ENCODE peak calls at places on chromosomes 3 and 15, in nine cellular contexts. One of them, this sample, is unnamed.

GRCh38 chr15:36878745-36879262 is 221.5 kb downstream of the MEIS2 start:
- DNase-seq in GM20000: no peak
- DNase-seq in HL-60: no peak
- DNase-seq in natural killer cell: no peak
- DNase-seq in left lung: no peak
- DNase-seq in GM06990: no peak
- DNase-seq in CD4-positive, alpha-beta T cell: no peak
- DNase-seq in foreskin fibroblast: no peak
- DNase-seq in endothelial cell: no peak
- DNase-seq in this sample: no peak

GRCh38 chr3:12628813-12629212 is 35.1 kb downstream of the RAF1 start:
- DNase-seq in natural killer cell: no peak
- DNase-seq in foreskin fibroblast: no peak
- DNase-seq in HL-60: no peak
- DNase-seq in CD4-positive, alpha-beta T cell: no peak
- DNase-seq in endothelial cell: no peak
- DNase-seq in left lung: no peak
- DNase-seq in GM06990: no peak
- DNase-seq in GM20000: no peak
- DNase-seq in this sample: no peak

GRCh38 chr3:105970283-105970682 is 101.5 kb upstream of the CBLB start:
- DNase-seq in foreskin fibroblast: peak; percentile 93
- DNase-seq in HL-60: peak; percentile 77
- DNase-seq in left lung: peak; percentile 63
- DNase-seq in natural killer cell: no peak
- DNase-seq in GM06990: no peak
- DNase-seq in CD4-positive, alpha-beta T cell: no peak
- DNase-seq in GM20000: no peak
- DNase-seq in endothelial cell: no peak
- DNase-seq in this sample: no peak

GRCh38 chr3:132344666-132345280 is 27.6 kb downstream of the ACP3 start:
- DNase-seq in CD4-positive, alpha-beta T cell: no peak
- DNase-seq in foreskin fibroblast: peak; percentile 57
- DNase-seq in GM20000: no peak
- DNase-seq in left lung: no peak
- DNase-seq in HL-60: no peak
- DNase-seq in endothelial cell: no peak
- DNase-seq in GM06990: no peak
- DNase-seq in natural killer cell: no peak
- DNase-seq in this sample: no peak

GRCh38 chr3:9727041-9727595 is 4.4 kb upstream of the BRPF1 start:
- DNase-seq in endothelial cell: peak; percentile 51
- DNase-seq in CD4-positive, alpha-beta T cell: peak; percentile 61
- DNase-seq in left lung: no peak
- DNase-seq in HL-60: no peak
- DNase-seq in GM06990: peak; percentile 46
- DNase-seq in GM20000: no peak
- DNase-seq in foreskin fibroblast: peak; percentile 34
- DNase-seq in natural killer cell: no peak
- DNase-seq in this sample: no peak

GRCh38 chr15:82647835-82648256 is 683 bp upstream of the CPEB1 start:
- DNase-seq in foreskin fibroblast: no peak
- DNase-seq in endothelial cell: no peak
- DNase-seq in GM20000: no peak
- DNase-seq in GM06990: peak; percentile 78
- DNase-seq in left lung: no peak
- DNase-seq in CD4-positive, alpha-beta T cell: peak; percentile 44
- DNase-seq in natural killer cell: no peak
- DNase-seq in HL-60: no peak
- DNase-seq in this sample: no peak

GRCh38 chr3:175729466-175729865 is 870.3 kb downstream of the NAALADL2 start:
- DNase-seq in natural killer cell: no peak
- DNase-seq in endothelial cell: no peak
- DNase-seq in HL-60: no peak
- DNase-seq in CD4-positive, alpha-beta T cell: no peak
- DNase-seq in GM20000: no peak
- DNase-seq in left lung: no peak
- DNase-seq in GM06990: no peak
- DNase-seq in foreskin fibroblast: peak; percentile 35
- DNase-seq in this sample: no peak

GRCh38 chr3:25424238-25425013 is 3.6 kb upstream of the RARB start:
- DNase-seq in HL-60: no peak
- DNase-seq in left lung: no peak
- DNase-seq in GM20000: no peak
- DNase-seq in GM06990: no peak
- DNase-seq in natural killer cell: no peak
- DNase-seq in CD4-positive, alpha-beta T cell: no peak
- DNase-seq in endothelial cell: no peak
- DNase-seq in foreskin fibroblast: peak; percentile 36
- DNase-seq in this sample: no peak

GRCh38 chr3:13487403-13487802 is 7.3 kb downstream of the HDAC11 start:
- DNase-seq in left lung: peak; percentile 24
- DNase-seq in natural killer cell: no peak
- DNase-seq in HL-60: no peak
- DNase-seq in CD4-positive, alpha-beta T cell: no peak
- DNase-seq in endothelial cell: no peak
- DNase-seq in GM06990: no peak
- DNase-seq in GM20000: no peak
- DNase-seq in foreskin fibroblast: no peak
- DNase-seq in this sample: no peak

GRCh38 chr15:33009603-33010002 is 184.9 kb downstream of the FMN1 start:
- DNase-seq in left lung: no peak
- DNase-seq in foreskin fibroblast: no peak
- DNase-seq in CD4-positive, alpha-beta T cell: no peak
- DNase-seq in GM06990: no peak
- DNase-seq in HL-60: no peak
- DNase-seq in GM20000: no peak
- DNase-seq in endothelial cell: no peak
- DNase-seq in natural killer cell: no peak
- DNase-seq in this sample: no peak

GRCh38 chr15:33008284-33009011 is 186.1 kb downstream of the FMN1 start:
- DNase-seq in left lung: no peak
- DNase-seq in HL-60: no peak
- DNase-seq in endothelial cell: no peak
- DNase-seq in CD4-positive, alpha-beta T cell: no peak
- DNase-seq in natural killer cell: no peak
- DNase-seq in GM20000: no peak
- DNase-seq in foreskin fibroblast: peak; percentile 49
- DNase-seq in GM06990: no peak
- DNase-seq in this sample: no peak

GRCh38 chr15:33005582-33005981 is 188.9 kb downstream of the FMN1 start:
- DNase-seq in foreskin fibroblast: no peak
- DNase-seq in HL-60: no peak
- DNase-seq in GM20000: no peak
- DNase-seq in CD4-positive, alpha-beta T cell: no peak
- DNase-seq in left lung: no peak
- DNase-seq in endothelial cell: no peak
- DNase-seq in natural killer cell: no peak
- DNase-seq in GM06990: no peak
- DNase-seq in this sample: no peak

GRCh38 chr15:33009026-33009425 is 185.5 kb downstream of the FMN1 start:
- DNase-seq in endothelial cell: no peak
- DNase-seq in GM06990: no peak
- DNase-seq in GM20000: no peak
- DNase-seq in left lung: no peak
- DNase-seq in HL-60: no peak
- DNase-seq in foreskin fibroblast: no peak
- DNase-seq in natural killer cell: no peak
- DNase-seq in CD4-positive, alpha-beta T cell: no peak
- DNase-seq in this sample: no peak

DNA sequence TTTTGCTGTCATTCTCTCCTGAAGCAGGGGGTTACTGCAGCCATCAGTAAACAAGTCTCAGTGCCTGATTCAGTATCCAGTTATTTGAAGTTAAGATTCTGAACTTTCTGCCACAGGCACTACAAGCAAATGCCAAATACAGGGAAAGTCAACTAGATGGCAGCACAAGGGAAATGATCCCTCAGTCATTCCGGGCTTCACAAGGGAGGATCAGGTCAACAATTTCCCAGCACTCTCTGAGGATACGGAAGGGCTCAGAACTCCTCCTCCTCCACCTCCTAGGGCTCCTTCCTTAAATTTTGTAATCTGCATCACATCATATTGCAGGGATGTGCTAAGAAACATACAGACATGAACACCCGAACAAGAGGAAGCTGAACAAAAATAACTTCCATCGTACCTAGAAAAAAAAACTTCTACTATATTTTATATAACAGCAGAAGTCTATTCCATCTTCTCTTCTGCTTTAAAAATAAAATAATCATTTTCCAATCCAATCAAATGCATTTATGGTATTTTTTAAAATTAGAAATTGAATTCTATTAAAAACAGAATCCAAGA is 187.1 kb downstream of the FMN1 start:
- DNase-seq in endothelial cell: peak; percentile 22
- DNase-seq in HL-60: peak; percentile 4
- DNase-seq in GM20000: no peak
- DNase-seq in GM06990: no peak
- DNase-seq in foreskin fibroblast: peak; percentile 60
- DNase-seq in CD4-positive, alpha-beta T cell: no peak
- DNase-seq in left lung: no peak
- DNase-seq in natural killer cell: no peak
- DNase-seq in this sample: no peak
- TF ChIP-seq CTCF in endothelial cell: no peak
- TF ChIP-seq CTCF in HL-60: no peak
- TF ChIP-seq CTCF in GM20000: no peak
- TF ChIP-seq CTCF in GM06990: no peak
- TF ChIP-seq CTCF in foreskin fibroblast: peak; percentile 30
- TF ChIP-seq CTCF in CD4-positive, alpha-beta T cell: no peak
- TF ChIP-seq CTCF in left lung: no peak
- TF ChIP-seq CTCF in natural killer cell: no peak
- TF ChIP-seq CTCF in this sample: peak; percentile 30

DNA sequence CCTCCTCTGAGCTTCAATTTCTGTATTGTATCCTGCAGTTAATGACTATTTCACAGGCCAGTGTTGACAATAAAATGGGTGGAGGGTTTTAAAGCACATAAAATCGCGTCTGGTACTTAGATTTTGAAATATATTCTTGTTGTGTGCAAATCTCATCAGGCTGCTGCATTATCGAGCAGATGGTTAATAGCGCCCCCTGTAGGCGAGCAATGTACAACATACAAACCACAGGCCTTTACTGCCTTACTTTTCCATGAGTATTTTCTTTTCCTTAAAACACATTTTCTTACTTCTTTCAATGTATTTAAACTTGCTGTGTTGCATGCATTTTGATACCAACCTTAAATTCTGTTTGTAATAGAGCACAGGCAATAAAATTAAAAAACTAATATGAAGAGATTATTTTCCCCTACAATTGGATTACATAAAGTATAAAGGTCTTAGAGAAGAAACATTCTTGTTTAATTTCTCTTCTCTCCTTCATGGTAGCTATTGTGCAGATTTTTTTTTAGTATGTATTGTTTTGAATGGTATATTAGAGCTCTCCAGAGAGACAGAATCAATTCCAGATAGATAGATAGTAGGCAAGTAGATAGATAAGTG is 608.4 kb downstream of the CADM2 start:
- DNase-seq in GM06990: no peak
- DNase-seq in GM20000: peak; percentile 34
- DNase-seq in HL-60: peak; percentile 21
- DNase-seq in endothelial cell: peak; percentile 74
- DNase-seq in natural killer cell: no peak
- DNase-seq in left lung: no peak
- DNase-seq in CD4-positive, alpha-beta T cell: no peak
- DNase-seq in foreskin fibroblast: peak; percentile 55
- DNase-seq in this sample: no peak
- TF ChIP-seq CTCF in GM06990: peak; percentile 61
- TF ChIP-seq CTCF in GM20000: peak; percentile 43
- TF ChIP-seq CTCF in HL-60: peak; percentile 68
- TF ChIP-seq CTCF in endothelial cell: peak; percentile 93
- TF ChIP-seq CTCF in natural killer cell: no peak
- TF ChIP-seq CTCF in left lung: peak; percentile 43
- TF ChIP-seq CTCF in CD4-positive, alpha-beta T cell: peak; percentile 19
- TF ChIP-seq CTCF in foreskin fibroblast: peak; percentile 22
- TF ChIP-seq CTCF in this sample: peak; percentile 75

GRCh38 chr3:43223670-43224364 is 62.5 kb upstream of the SNRK start:
- DNase-seq in endothelial cell: no peak
- DNase-seq in GM06990: no peak
- DNase-seq in foreskin fibroblast: peak; percentile 35
- DNase-seq in HL-60: no peak
- DNase-seq in GM20000: no peak
- DNase-seq in natural killer cell: no peak
- DNase-seq in CD4-positive, alpha-beta T cell: no peak
- DNase-seq in left lung: no peak
- DNase-seq in this sample: no peak
- TF ChIP-seq CTCF in endothelial cell: no peak
- TF ChIP-seq CTCF in GM06990: peak; percentile 36
- TF ChIP-seq CTCF in foreskin fibroblast: peak; percentile 34
- TF ChIP-seq CTCF in HL-60: no peak
- TF ChIP-seq CTCF in GM20000: no peak
- TF ChIP-seq CTCF in natural killer cell: peak; percentile 69
- TF ChIP-seq CTCF in CD4-positive, alpha-beta T cell: peak; percentile 65
- TF ChIP-seq CTCF in left lung: no peak
- TF ChIP-seq CTCF in this sample: no peak

GRCh38 chr3:41205591-41205990 is 6.3 kb downstream of the CTNNB1 start:
- DNase-seq in HL-60: no peak
- DNase-seq in endothelial cell: no peak
- DNase-seq in GM06990: no peak
- DNase-seq in left lung: no peak
- DNase-seq in foreskin fibroblast: no peak
- DNase-seq in natural killer cell: no peak
- DNase-seq in GM20000: no peak
- DNase-seq in CD4-positive, alpha-beta T cell: no peak
- DNase-seq in this sample: no peak

GRCh38 chr3:41207355-41207754 is 8.1 kb downstream of the CTNNB1 start:
- DNase-seq in GM06990: no peak
- DNase-seq in foreskin fibroblast: no peak
- DNase-seq in CD4-positive, alpha-beta T cell: no peak
- DNase-seq in left lung: no peak
- DNase-seq in HL-60: no peak
- DNase-seq in endothelial cell: no peak
- DNase-seq in natural killer cell: no peak
- DNase-seq in GM20000: no peak
- DNase-seq in this sample: no peak

GRCh38 chr3:41210966-41211365 is 11.7 kb downstream of the CTNNB1 start:
- DNase-seq in left lung: no peak
- DNase-seq in GM06990: no peak
- DNase-seq in endothelial cell: no peak
- DNase-seq in CD4-positive, alpha-beta T cell: no peak
- DNase-seq in foreskin fibroblast: no peak
- DNase-seq in GM20000: no peak
- DNase-seq in HL-60: no peak
- DNase-seq in natural killer cell: no peak
- DNase-seq in this sample: no peak

GRCh38 chr3:41209646-41210045 is 10.3 kb downstream of the CTNNB1 start:
- DNase-seq in GM20000: no peak
- DNase-seq in HL-60: no peak
- DNase-seq in foreskin fibroblast: no peak
- DNase-seq in CD4-positive, alpha-beta T cell: no peak
- DNase-seq in left lung: no peak
- DNase-seq in natural killer cell: no peak
- DNase-seq in GM06990: no peak
- DNase-seq in endothelial cell: no peak
- DNase-seq in this sample: no peak

DNA sequence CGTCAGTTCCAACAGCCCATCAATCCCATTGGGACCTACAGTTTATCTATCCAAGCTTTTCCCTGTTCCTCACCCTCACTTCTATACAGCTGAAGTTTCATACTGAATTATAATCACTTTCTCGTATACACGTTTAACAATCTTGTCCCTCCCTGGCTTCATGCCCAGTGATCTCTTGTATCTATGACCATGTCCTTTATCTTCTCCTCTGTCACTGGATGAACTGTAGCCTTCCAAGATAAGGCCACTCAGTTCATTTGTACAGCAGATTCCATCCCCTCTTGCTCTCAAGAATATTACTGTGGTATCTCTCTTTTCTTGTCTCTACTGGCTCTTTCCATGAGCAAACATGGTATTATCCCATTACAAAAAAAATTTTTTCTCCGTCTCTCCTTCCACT is 9.2 kb downstream of the CTNNB1 start:
- DNase-seq in CD4-positive, alpha-beta T cell: no peak
- DNase-seq in left lung: no peak
- DNase-seq in natural killer cell: no peak
- DNase-seq in GM20000: no peak
- DNase-seq in foreskin fibroblast: no peak
- DNase-seq in HL-60: no peak
- DNase-seq in endothelial cell: no peak
- DNase-seq in GM06990: no peak
- DNase-seq in this sample: no peak
- TF ChIP-seq CTCF in CD4-positive, alpha-beta T cell: no peak
- TF ChIP-seq CTCF in left lung: no peak
- TF ChIP-seq CTCF in natural killer cell: no peak
- TF ChIP-seq CTCF in GM20000: no peak
- TF ChIP-seq CTCF in foreskin fibroblast: no peak
- TF ChIP-seq CTCF in HL-60: no peak
- TF ChIP-seq CTCF in endothelial cell: no peak
- TF ChIP-seq CTCF in GM06990: no peak
- TF ChIP-seq CTCF in this sample: no peak

This sample was measured in progenitor cell of endocrine pancreas.